ENCODE peak calls at places on chromosome 10, in ten cellular contexts. Y is AG04450; W is fibroblast of mammary gland; V is colonic mucosa; A is coronary artery; I is HCEC 1CT; D is type B pancreatic cell; F is activated T-cell treated with anti-CD3 and anti-CD28 coated beads, Interleukin-2, amount 50 U/mL, for 4 hours; U is Panc1; K is sigmoid colon. Z is an unnamed sample.

GRCh38 chr10:132107211-132107946 is 41.6 kb downstream of the JAKMIP3 start:
- DNase-seq in Y (no peak), V (no peak), K (peak; percentile 41), D (peak; percentile 65), W (no peak), I (no peak), F (no peak), U (no peak), A (peak; percentile 68), Z (peak; percentile 82)

GRCh38 chr10:51244739-51245138 is 170.5 kb downstream of the PRKG1 start:
- DNase-seq in F (no peak), Y (peak; percentile 10), I (no peak), D (no peak), V (no peak), K (no peak), A (no peak), W (peak; percentile 40), U (no peak), Z (no peak)

GRCh38 chr10:6221971-6222751 is 19.4 kb downstream of the PFKFB3 start:
- DNase-seq in I (no peak), W (peak; percentile 25), K (no peak), F (no peak), Y (no peak), D (peak; percentile 69), U (no peak), A (no peak), V (no peak), Z (no peak)

GRCh38 chr10:6322805-6323204 is 120.1 kb downstream of the PFKFB3 start:
- DNase-seq in A (no peak), V (no peak), U (no peak), W (no peak), Y (no peak), D (no peak), K (no peak), I (no peak), F (no peak), Z (no peak)

GRCh38 chr10:108904163-108904878 is 1019.0 kb downstream of the XPNPEP1 start:
- DNase-seq in U (no peak), D (no peak), Y (no peak), F (no peak), V (no peak), I (peak; percentile 55), W (peak; percentile 68), A (no peak), K (no peak), Z (no peak)

GRCh38 chr10:43394868-43395267 is 14.1 kb downstream of the HNRNPF start:
- DNase-seq in A (no peak), I (no peak), Y (no peak), F (no peak), K (peak; percentile 53), V (no peak), U (no peak), D (no peak), W (no peak), Z (no peak)

GRCh38 chr10:122143238-122143841 is 127.8 kb upstream of the BTBD16 start:
- DNase-seq in I (no peak), W (no peak), Y (no peak), A (no peak), F (no peak), D (no peak), U (no peak), V (no peak), K (no peak), Z (no peak)

GRCh38 chr10:13087986-13088618 is 11.9 kb upstream of the OPTN start:
- DNase-seq in Y (peak; percentile 38), W (peak; percentile 93), K (no peak), D (no peak), I (peak; percentile 86), F (no peak), U (no peak), A (no peak), V (no peak), Z (no peak)

GRCh38 chr10:116325987-116326386 is 1.7 kb downstream of the CCDC172 start:
- DNase-seq in Y (no peak), D (no peak), I (no peak), V (no peak), A (no peak), K (no peak), W (no peak), F (no peak), U (no peak), Z (no peak)

GRCh38 chr10:62426086-62426485 is 51.9 kb downstream of the ZNF365 start:
- DNase-seq in U (no peak), W (peak; percentile 45), F (no peak), I (peak; percentile 51), A (no peak), Y (no peak), K (no peak), D (no peak), V (no peak), Z (no peak)

GRCh38 chr10:102643346-102644065 is 773 bp upstream of the TRIM8 start:
- DNase-seq in U (no peak), A (no peak), W (peak; percentile 69), F (peak; percentile 35), V (peak; percentile 63), Y (no peak), I (peak; percentile 70), K (peak; percentile 89), D (no peak), Z (no peak)

GRCh38 chr10:103507235-103508191 is 14.0 kb downstream of the NEURL1 start:
- DNase-seq in K (no peak), D (no peak), F (no peak), A (peak; percentile 41), W (no peak), I (no peak), Y (no peak), U (no peak), V (peak; percentile 42), Z (peak; percentile 72)

GRCh38 chr10:12500406-12501303 is 151.3 kb downstream of the CAMK1D start:
- DNase-seq in A (peak; percentile 63), W (no peak), U (no peak), D (no peak), V (peak; percentile 75), K (peak; percentile 50), Y (no peak), I (no peak), F (no peak), Z (peak; percentile 62)

GRCh38 chr10:106027240-106027639 is 1137.3 kb downstream of the SORCS1 start:
- DNase-seq in U (no peak), F (no peak), Y (no peak), A (no peak), D (no peak), W (no peak), K (no peak), V (no peak), I (no peak), Z (no peak)

GRCh38 chr10:83182076-83182475 is 957.2 kb upstream of the GHITM start:
- DNase-seq in D (no peak), U (no peak), I (no peak), A (no peak), F (no peak), V (no peak), K (no peak), W (no peak), Y (no peak), Z (no peak)

GRCh38 chr10:90738885-90739284 is 119.0 kb downstream of the HTR7 start:
- DNase-seq in W (no peak), Y (peak; percentile 20), V (no peak), F (no peak), D (no peak), U (no peak), A (no peak), I (peak; percentile 23), K (no peak), Z (no peak)

GRCh38 chr10:120423350-120424197 is 33.5 kb upstream of the PLPP4 start:
- DNase-seq in V (peak; percentile 35), I (no peak), D (no peak), Y (no peak), W (peak; percentile 48), U (peak; percentile 53), F (no peak), A (no peak), K (no peak), Z (no peak)

GRCh38 chr10:70688828-70689227 is 16.5 kb downstream of the ADAMTS14 start:
- DNase-seq in F (no peak), V (no peak), U (no peak), A (no peak), W (no peak), I (no peak), Y (no peak), D (no peak), K (no peak), Z (no peak)

GRCh38 chr10:129911451-129912160 is 52.5 kb downstream of the EBF3 start:
- DNase-seq in I (no peak), K (no peak), W (no peak), D (no peak), V (no peak), Y (no peak), A (no peak), F (no peak), U (no peak), Z (peak; percentile 78)

GRCh38 chr10:55063817-55064216 is 262.8 kb upstream of the PCDH15 start:
- DNase-seq in K (no peak), F (no peak), D (no peak), I (no peak), U (peak; percentile 25), Y (no peak), A (no peak), W (no peak), V (no peak), Z (no peak)

GRCh38 chr10:88062798-88063472 is 199.5 kb downstream of the PTEN start:
- DNase-seq in K (no peak), Y (peak; percentile 71), F (no peak), I (peak; percentile 76), D (no peak), V (no peak), W (peak; percentile 21), A (no peak), U (no peak), Z (no peak)

GRCh38 chr10:34286136-34286739 is 528.9 kb downstream of the PARD3 start:
- DNase-seq in F (no peak), I (peak; percentile 85), K (no peak), A (no peak), U (no peak), D (no peak), Y (no peak), W (peak; percentile 82), V (no peak), Z (no peak)

GRCh38 chr10:95519132-95519487 is 42.1 kb downstream of the SORBS1 start:
- DNase-seq in V (no peak), A (no peak), F (no peak), K (no peak), W (no peak), D (no peak), I (no peak), Y (no peak), U (no peak), Z (no peak)

GRCh38 chr10:21173964-21174669 is 277.0 kb upstream of the NEBL start:
- DNase-seq in V (peak; percentile 65), F (peak; percentile 11), K (no peak), Y (no peak), W (no peak), I (no peak), U (no peak), A (no peak), D (peak; percentile 78), Z (no peak)

GRCh38 chr10:17993361-17993760 is 41.6 kb downstream of the SLC39A12 start:
- DNase-seq in U (no peak), F (no peak), K (no peak), A (no peak), D (no peak), Y (peak; percentile 77), W (peak; percentile 98), V (no peak), I (peak; percentile 94), Z (no peak)

GRCh38 chr10:120562956-120563355 is 105.9 kb downstream of the PLPP4 start:
- DNase-seq in I (no peak), U (no peak), V (no peak), W (no peak), F (no peak), Y (no peak), A (no peak), K (no peak), D (no peak), Z (no peak)

GRCh38 chr10:54585572-54585971 is 215.5 kb downstream of the PCDH15 start:
- DNase-seq in I (no peak), W (no peak), A (no peak), U (no peak), F (no peak), D (no peak), V (no peak), K (no peak), Y (no peak), Z (no peak)

GRCh38 chr10:69333205-69333604 is 54.9 kb downstream of the HK1 start:
- DNase-seq in D (no peak), Y (no peak), F (no peak), A (peak; percentile 90), U (no peak), I (no peak), W (no peak), V (no peak), K (peak; percentile 78), Z (no peak)

Z was measured in mesenteric fat pad.